ENCODE peak calls at places on chromosome 11, in nine cellular contexts. One of them, this sample, is unnamed.

GRCh38 chr11:116219171-116219635 is 553.6 kb downstream of the BUD13 start:
- DNase-seq in AML-193: no peak
- DNase-seq in WTC11: no peak
- DNase-seq in amniotic stem cell: no peak
- DNase-seq in IMR-90: no peak
- DNase-seq in COR-L47: peak
- DNase-seq in endothelial cell: no peak
- DNase-seq in activated CD4-positive, alpha-beta T cell treated with anti-CD3 and anti-CD28 coated beads, Interleukin-2, amount 50 U/mL, for 1 hour: no peak
- DNase-seq in NCI-H510A treated with DMSO at 0.1 percent for 48 hours: peak
- DNase-seq in this sample: no peak

GRCh38 chr11:130677486-130678153 is 229.2 kb downstream of the ADAMTS15 start:
- DNase-seq in activated CD4-positive, alpha-beta T cell treated with anti-CD3 and anti-CD28 coated beads, Interleukin-2, amount 50 U/mL, for 1 hour: no peak
- DNase-seq in endothelial cell: no peak
- DNase-seq in IMR-90: peak
- DNase-seq in amniotic stem cell: peak
- DNase-seq in NCI-H510A treated with DMSO at 0.1 percent for 48 hours: no peak
- DNase-seq in AML-193: no peak
- DNase-seq in WTC11: peak
- DNase-seq in COR-L47: no peak
- DNase-seq in this sample: no peak

GRCh38 chr11:1241706-1242105 is 18.8 kb downstream of the MUC5B start:
- DNase-seq in AML-193: no peak
- DNase-seq in WTC11: no peak
- DNase-seq in endothelial cell: no peak
- DNase-seq in IMR-90: no peak
- DNase-seq in activated CD4-positive, alpha-beta T cell treated with anti-CD3 and anti-CD28 coated beads, Interleukin-2, amount 50 U/mL, for 1 hour: no peak
- DNase-seq in COR-L47: no peak
- DNase-seq in NCI-H510A treated with DMSO at 0.1 percent for 48 hours: no peak
- DNase-seq in amniotic stem cell: no peak
- DNase-seq in this sample: no peak

GRCh38 chr11:41306435-41306834 is 153.0 kb downstream of the LRRC4C start:
- DNase-seq in AML-193: no peak
- DNase-seq in endothelial cell: no peak
- DNase-seq in IMR-90: no peak
- DNase-seq in amniotic stem cell: no peak
- DNase-seq in activated CD4-positive, alpha-beta T cell treated with anti-CD3 and anti-CD28 coated beads, Interleukin-2, amount 50 U/mL, for 1 hour: no peak
- DNase-seq in COR-L47: no peak
- DNase-seq in NCI-H510A treated with DMSO at 0.1 percent for 48 hours: no peak
- DNase-seq in WTC11: no peak
- DNase-seq in this sample: no peak

GRCh38 chr11:22792497-22792896 is 37.1 kb downstream of the SVIP start:
- DNase-seq in AML-193: peak
- DNase-seq in activated CD4-positive, alpha-beta T cell treated with anti-CD3 and anti-CD28 coated beads, Interleukin-2, amount 50 U/mL, for 1 hour: no peak
- DNase-seq in IMR-90: peak
- DNase-seq in WTC11: no peak
- DNase-seq in COR-L47: peak
- DNase-seq in amniotic stem cell: peak
- DNase-seq in endothelial cell: no peak
- DNase-seq in NCI-H510A treated with DMSO at 0.1 percent for 48 hours: no peak
- DNase-seq in this sample: no peak

GRCh38 chr11:110526323-110526722 is 96.6 kb downstream of the FDX1 start:
- DNase-seq in AML-193: no peak
- DNase-seq in amniotic stem cell: no peak
- DNase-seq in activated CD4-positive, alpha-beta T cell treated with anti-CD3 and anti-CD28 coated beads, Interleukin-2, amount 50 U/mL, for 1 hour: no peak
- DNase-seq in IMR-90: no peak
- DNase-seq in WTC11: no peak
- DNase-seq in endothelial cell: no peak
- DNase-seq in COR-L47: no peak
- DNase-seq in NCI-H510A treated with DMSO at 0.1 percent for 48 hours: no peak
- DNase-seq in this sample: no peak

GRCh38 chr11:35337136-35337918 is 82.0 kb downstream of the SLC1A2 start:
- DNase-seq in activated CD4-positive, alpha-beta T cell treated with anti-CD3 and anti-CD28 coated beads, Interleukin-2, amount 50 U/mL, for 1 hour: no peak
- DNase-seq in NCI-H510A treated with DMSO at 0.1 percent for 48 hours: no peak
- DNase-seq in AML-193: no peak
- DNase-seq in endothelial cell: no peak
- DNase-seq in amniotic stem cell: peak
- DNase-seq in COR-L47: no peak
- DNase-seq in WTC11: no peak
- DNase-seq in IMR-90: peak
- DNase-seq in this sample: no peak

GRCh38 chr11:70333206-70333605 is 62.7 kb downstream of the PPFIA1 start:
- DNase-seq in IMR-90: peak
- DNase-seq in NCI-H510A treated with DMSO at 0.1 percent for 48 hours: no peak
- DNase-seq in COR-L47: no peak
- DNase-seq in endothelial cell: no peak
- DNase-seq in amniotic stem cell: no peak
- DNase-seq in AML-193: no peak
- DNase-seq in WTC11: no peak
- DNase-seq in activated CD4-positive, alpha-beta T cell treated with anti-CD3 and anti-CD28 coated beads, Interleukin-2, amount 50 U/mL, for 1 hour: no peak
- DNase-seq in this sample: no peak

GRCh38 chr11:106276859-106277436 is 199.5 kb downstream of the AASDHPPT start:
- DNase-seq in NCI-H510A treated with DMSO at 0.1 percent for 48 hours: no peak
- DNase-seq in activated CD4-positive, alpha-beta T cell treated with anti-CD3 and anti-CD28 coated beads, Interleukin-2, amount 50 U/mL, for 1 hour: no peak
- DNase-seq in AML-193: no peak
- DNase-seq in IMR-90: peak
- DNase-seq in endothelial cell: no peak
- DNase-seq in WTC11: no peak
- DNase-seq in COR-L47: no peak
- DNase-seq in amniotic stem cell: no peak
- DNase-seq in this sample: no peak

GRCh38 chr11:119421941-119422504 is 949 bp downstream of the THY1 start:
- DNase-seq in NCI-H510A treated with DMSO at 0.1 percent for 48 hours: no peak
- DNase-seq in amniotic stem cell: no peak
- DNase-seq in IMR-90: peak
- DNase-seq in activated CD4-positive, alpha-beta T cell treated with anti-CD3 and anti-CD28 coated beads, Interleukin-2, amount 50 U/mL, for 1 hour: no peak
- DNase-seq in AML-193: no peak
- DNase-seq in endothelial cell: peak
- DNase-seq in WTC11: peak
- DNase-seq in COR-L47: no peak
- DNase-seq in this sample: no peak

GRCh38 chr11:11856638-11857037 is 14.9 kb downstream of the USP47 start:
- DNase-seq in endothelial cell: no peak
- DNase-seq in COR-L47: no peak
- DNase-seq in activated CD4-positive, alpha-beta T cell treated with anti-CD3 and anti-CD28 coated beads, Interleukin-2, amount 50 U/mL, for 1 hour: no peak
- DNase-seq in amniotic stem cell: no peak
- DNase-seq in NCI-H510A treated with DMSO at 0.1 percent for 48 hours: no peak
- DNase-seq in WTC11: no peak
- DNase-seq in IMR-90: no peak
- DNase-seq in AML-193: peak
- DNase-seq in this sample: no peak

GRCh38 chr11:114121744-114122504 is 62.4 kb downstream of the ZBTB16 start:
- DNase-seq in WTC11: no peak
- DNase-seq in IMR-90: no peak
- DNase-seq in activated CD4-positive, alpha-beta T cell treated with anti-CD3 and anti-CD28 coated beads, Interleukin-2, amount 50 U/mL, for 1 hour: no peak
- DNase-seq in amniotic stem cell: no peak
- DNase-seq in COR-L47: no peak
- DNase-seq in AML-193: no peak
- DNase-seq in endothelial cell: no peak
- DNase-seq in NCI-H510A treated with DMSO at 0.1 percent for 48 hours: no peak
- DNase-seq in this sample: no peak